ENCODE peak calls at places on chromosome 14, in six cellular contexts. F, E, V, H, M and W are unnamed samples.

GRCh38 chr14:103073367-103073875 is 10.6 kb upstream of the LBHD2 start:
- DNase-seq in E (no peak), F (no peak), H (no peak), M (no peak), V (no peak), W (no peak)

GRCh38 chr14:49915085-49915484 is 22.2 kb downstream of the ARF6 start:
- DNase-seq in F (no peak), M (no peak), E (no peak), H (no peak), V (peak; percentile 41), W (no peak)

GRCh38 chr14:34872822-34873590 is 2.2 kb downstream of the BAZ1A start:
- DNase-seq in E (no peak), M (no peak), H (peak; percentile 21), V (peak; percentile 73), F (peak; percentile 89), W (no peak)

GRCh38 chr14:100810435-100810834 is 15.5 kb upstream of the MEG3 start:
- DNase-seq in M (no peak), H (no peak), E (no peak), F (no peak), V (no peak), W (no peak)

GRCh38 chr14:60506462-60506984 is 2.4 kb upstream of the SIX6 start:
- DNase-seq in F (no peak), H (no peak), E (no peak), M (no peak), V (no peak), W (no peak)

GRCh38 chr14:69879175-69880047 is at the start of gene SMOC1:
- DNase-seq in E (no peak), F (peak; percentile 95), M (no peak), H (no peak), V (no peak), W (no peak)

GRCh38 chr14:60510254-60510975 is 1.5 kb downstream of the SIX6 start:
- DNase-seq in F (no peak), V (no peak), H (no peak), E (no peak), M (no peak), W (no peak)

GRCh38 chr14:91078095-91078737 is 17.8 kb upstream of the RPS6KA5 start:
- DNase-seq in E (no peak), F (peak; percentile 39), M (peak; percentile 52), H (no peak), V (no peak), W (no peak)

GRCh38 chr14:75022655-75023054 is 19.9 kb downstream of the EIF2B2 start:
- DNase-seq in V (no peak), F (no peak), E (no peak), H (peak; percentile 26), M (no peak), W (peak; percentile 43)

GRCh38 chr14:36522347-36522971 is 2.4 kb upstream of the NKX2-1 start:
- DNase-seq in V (no peak), H (no peak), F (no peak), E (no peak), M (no peak), W (no peak)

GRCh38 chr14:34187061-34187460 is 236.2 kb upstream of the EGLN3 start:
- DNase-seq in E (no peak), H (no peak), M (no peak), F (no peak), V (no peak), W (no peak)

GRCh38 chr14:54192610-54193009 is 204.2 kb upstream of the CDKN3 start:
- DNase-seq in H (no peak), E (no peak), F (no peak), V (no peak), M (no peak), W (no peak)

GRCh38 chr14:23351681-23352505 is 794 bp downstream of the SLC22A17 start:
- DNase-seq in E (no peak), H (peak; percentile 10), V (no peak), M (no peak), F (no peak), W (no peak)

GRCh38 chr14:33454707-33455106 is 496.2 kb downstream of the EGLN3 start:
- DNase-seq in M (no peak), H (no peak), F (no peak), V (no peak), E (no peak), W (no peak)

GRCh38 chr14:21097616-21098133 is 780 bp downstream of the ZNF219 start:
- DNase-seq in H (no peak), F (peak; percentile 61), E (peak; percentile 64), M (no peak), V (no peak), W (peak; percentile 26)

GRCh38 chr14:30756594-30756993 is 117.8 kb upstream of the COCH start:
- DNase-seq in V (peak; percentile 9), E (no peak), H (no peak), M (no peak), F (no peak), W (no peak)

GRCh38 chr14:92513204-92513965 is at the start of gene RIN3:
- DNase-seq in V (peak; percentile 51), F (peak; percentile 78), M (peak; percentile 40), E (peak; percentile 80), H (peak; percentile 78), W (peak; percentile 53)